ENCODE peak calls at places on chromosomes 2 and 18, in eight cellular contexts. G, E, X, Y, S, M, J and D are unnamed samples.

GRCh38 chr2:30145826-30146336 is 926 bp upstream of the YPEL5 start:
- DNase-seq in G (no peak), E (no peak), X (no peak), Y (no peak), S (no peak), M (no peak), J (no peak), D (no peak)

GRCh38 chr2:10722252-10722825 is 909 bp downstream of the ATP6V1C2 start:
- DNase-seq in G (no peak), E (no peak), X (no peak), Y (no peak), S (no peak), M (no peak), J (no peak), D (no peak)

GRCh38 chr2:207066784-207067460 is 98.8 kb downstream of the KLF7 start:
- DNase-seq in G (no peak), E (no peak), X (no peak), Y (no peak), S (no peak), M (no peak), J (no peak), D (no peak)

GRCh38 chr2:110674620-110675555 is 3.0 kb downstream of the BUB1 start:
- DNase-seq in G (no peak), E (no peak), X (no peak), Y (no peak), S (peak), M (no peak), J (peak), D (no peak)

GRCh38 chr2:196681510-196681909 is 42.0 kb downstream of the CCDC150 start:
- DNase-seq in G (no peak), E (no peak), X (no peak), Y (no peak), S (no peak), M (no peak), J (no peak), D (no peak)

GRCh38 chr2:163401481-163401880 is 334.3 kb downstream of the FIGN start:
- DNase-seq in G (no peak), E (no peak), X (no peak), Y (no peak), S (no peak), M (no peak), J (no peak), D (no peak)

GRCh38 chr18:24027156-24027555 is 12.6 kb downstream of the TTC39C start:
- DNase-seq in G (no peak), E (no peak), X (no peak), Y (no peak), S (no peak), M (no peak), J (no peak), D (no peak)

GRCh38 chr2:25822190-25823117 is 55.8 kb downstream of the ASXL2 start:
- DNase-seq in G (peak), E (peak), X (peak), Y (no peak), S (no peak), M (no peak), J (peak), D (no peak)

GRCh38 chr2:187543488-187543887 is 10.7 kb downstream of the TFPI start:
- DNase-seq in G (no peak), E (no peak), X (no peak), Y (no peak), S (no peak), M (no peak), J (no peak), D (no peak)

GRCh38 chr2:75466708-75467311 is 93.9 kb downstream of the EVA1A start:
- DNase-seq in G (no peak), E (no peak), X (no peak), Y (peak), S (peak), M (no peak), J (peak), D (no peak)

GRCh38 chr2:51329512-51329911 is 297.6 kb upstream of the NRXN1 start:
- DNase-seq in G (no peak), E (no peak), X (no peak), Y (no peak), S (no peak), M (no peak), J (no peak), D (peak)